ENCODE peak calls at places on chromosomes 13 and 19, in nine cellular contexts. One of them, this sample, is unnamed.

GRCh38 chr19:18006895-18007604 is 920 bp upstream of the ARRDC2 start:
- DNase-seq in foreskin fibroblast: peak; percentile 68
- DNase-seq in H7: peak; percentile 96
- DNase-seq in Caco-2: peak; percentile 60
- DNase-seq in CD4-positive, alpha-beta memory T cell: peak; percentile 75
- DNase-seq in left ventricle myocardium inferior: peak; percentile 81
- DNase-seq in lower leg skin: peak; percentile 75
- DNase-seq in spleen: peak; percentile 95
- DNase-seq in fibroblast of pulmonary artery: peak; percentile 80
- DNase-seq in this sample: no peak

GRCh38 chr13:23534090-23534489 is 36.1 kb upstream of the TNFRSF19 start:
- DNase-seq in H7: no peak
- DNase-seq in spleen: no peak
- DNase-seq in fibroblast of pulmonary artery: no peak
- DNase-seq in left ventricle myocardium inferior: no peak
- DNase-seq in lower leg skin: no peak
- DNase-seq in CD4-positive, alpha-beta memory T cell: no peak
- DNase-seq in foreskin fibroblast: no peak
- DNase-seq in Caco-2: no peak
- DNase-seq in this sample: no peak

GRCh38 chr13:108980237-108980636 is 350.8 kb downstream of the MYO16 start:
- DNase-seq in spleen: no peak
- DNase-seq in H7: no peak
- DNase-seq in left ventricle myocardium inferior: no peak
- DNase-seq in CD4-positive, alpha-beta memory T cell: no peak
- DNase-seq in foreskin fibroblast: no peak
- DNase-seq in lower leg skin: no peak
- DNase-seq in Caco-2: no peak
- DNase-seq in fibroblast of pulmonary artery: no peak
- DNase-seq in this sample: no peak

GRCh38 chr13:98110749-98111148 is 32.1 kb upstream of the FARP1 start:
- DNase-seq in CD4-positive, alpha-beta memory T cell: no peak
- DNase-seq in spleen: no peak
- DNase-seq in foreskin fibroblast: no peak
- DNase-seq in Caco-2: peak; percentile 4
- DNase-seq in lower leg skin: no peak
- DNase-seq in left ventricle myocardium inferior: no peak
- DNase-seq in fibroblast of pulmonary artery: no peak
- DNase-seq in H7: no peak
- DNase-seq in this sample: no peak

GRCh38 chr13:24232037-24232436 is 71.5 kb downstream of the SPATA13 start:
- DNase-seq in left ventricle myocardium inferior: no peak
- DNase-seq in Caco-2: no peak
- DNase-seq in H7: no peak
- DNase-seq in spleen: no peak
- DNase-seq in CD4-positive, alpha-beta memory T cell: no peak
- DNase-seq in fibroblast of pulmonary artery: no peak
- DNase-seq in foreskin fibroblast: no peak
- DNase-seq in lower leg skin: no peak
- DNase-seq in this sample: no peak

GRCh38 chr19:49106648-49107135 is 7.5 kb upstream of the LIN7B start:
- DNase-seq in foreskin fibroblast: no peak
- DNase-seq in left ventricle myocardium inferior: peak; percentile 48
- DNase-seq in Caco-2: peak; percentile 75
- DNase-seq in fibroblast of pulmonary artery: peak; percentile 58
- DNase-seq in H7: peak; percentile 86
- DNase-seq in lower leg skin: no peak
- DNase-seq in spleen: peak; percentile 88
- DNase-seq in CD4-positive, alpha-beta memory T cell: peak; percentile 55
- DNase-seq in this sample: no peak

GRCh38 chr13:40563350-40564125 is 102.9 kb downstream of the FOXO1 start:
- DNase-seq in H7: no peak
- DNase-seq in foreskin fibroblast: no peak
- DNase-seq in spleen: no peak
- DNase-seq in left ventricle myocardium inferior: no peak
- DNase-seq in fibroblast of pulmonary artery: peak; percentile 67
- DNase-seq in Caco-2: no peak
- DNase-seq in lower leg skin: no peak
- DNase-seq in CD4-positive, alpha-beta memory T cell: no peak
- DNase-seq in this sample: no peak

GRCh38 chr19:46967578-46968018 is 52.0 kb upstream of the NPAS1 start:
- DNase-seq in spleen: no peak
- DNase-seq in foreskin fibroblast: no peak
- DNase-seq in Caco-2: no peak
- DNase-seq in CD4-positive, alpha-beta memory T cell: peak; percentile 45
- DNase-seq in lower leg skin: peak; percentile 74
- DNase-seq in H7: no peak
- DNase-seq in left ventricle myocardium inferior: peak; percentile 88
- DNase-seq in fibroblast of pulmonary artery: no peak
- DNase-seq in this sample: no peak

GRCh38 chr13:65456150-65456912 is 1773.8 kb downstream of the PCDH9 start:
- DNase-seq in left ventricle myocardium inferior: no peak
- DNase-seq in fibroblast of pulmonary artery: no peak
- DNase-seq in lower leg skin: no peak
- DNase-seq in foreskin fibroblast: peak; percentile 1
- DNase-seq in CD4-positive, alpha-beta memory T cell: no peak
- DNase-seq in H7: no peak
- DNase-seq in Caco-2: no peak
- DNase-seq in spleen: no peak
- DNase-seq in this sample: no peak

GRCh38 chr13:34420975-34421719 is 520.9 kb upstream of the NBEA start:
- DNase-seq in H7: no peak
- DNase-seq in foreskin fibroblast: no peak
- DNase-seq in lower leg skin: no peak
- DNase-seq in fibroblast of pulmonary artery: no peak
- DNase-seq in CD4-positive, alpha-beta memory T cell: no peak
- DNase-seq in left ventricle myocardium inferior: no peak
- DNase-seq in Caco-2: no peak
- DNase-seq in spleen: no peak
- DNase-seq in this sample: no peak

GRCh38 chr13:50382951-50383350 is 367.7 kb downstream of the KCNRG start:
- DNase-seq in CD4-positive, alpha-beta memory T cell: no peak
- DNase-seq in spleen: no peak
- DNase-seq in lower leg skin: no peak
- DNase-seq in left ventricle myocardium inferior: no peak
- DNase-seq in foreskin fibroblast: no peak
- DNase-seq in H7: no peak
- DNase-seq in fibroblast of pulmonary artery: no peak
- DNase-seq in Caco-2: no peak
- DNase-seq in this sample: no peak

GRCh38 chr13:77751513-77752456 is 54.3 kb downstream of the SLAIN1 start:
- DNase-seq in foreskin fibroblast: peak; percentile 6
- DNase-seq in lower leg skin: no peak
- DNase-seq in H7: no peak
- DNase-seq in CD4-positive, alpha-beta memory T cell: peak; percentile 53
- DNase-seq in spleen: no peak
- DNase-seq in fibroblast of pulmonary artery: peak; percentile 62
- DNase-seq in left ventricle myocardium inferior: no peak
- DNase-seq in Caco-2: no peak
- DNase-seq in this sample: no peak

GRCh38 chr13:27172495-27172842 is 858 bp upstream of the USP12 start:
- DNase-seq in left ventricle myocardium inferior: no peak
- DNase-seq in Caco-2: no peak
- DNase-seq in lower leg skin: no peak
- DNase-seq in CD4-positive, alpha-beta memory T cell: no peak
- DNase-seq in spleen: no peak
- DNase-seq in H7: no peak
- DNase-seq in fibroblast of pulmonary artery: peak; percentile 72
- DNase-seq in foreskin fibroblast: peak; percentile 41
- DNase-seq in this sample: no peak

GRCh38 chr13:101626925-101627555 is 174.6 kb downstream of the ITGBL1 start:
- DNase-seq in left ventricle myocardium inferior: no peak
- DNase-seq in fibroblast of pulmonary artery: no peak
- DNase-seq in H7: no peak
- DNase-seq in Caco-2: no peak
- DNase-seq in spleen: no peak
- DNase-seq in lower leg skin: no peak
- DNase-seq in CD4-positive, alpha-beta memory T cell: peak; percentile 41
- DNase-seq in foreskin fibroblast: no peak
- DNase-seq in this sample: no peak
- H3K4me3 ChIP-seq in left ventricle myocardium inferior: peak overlapping the region; percentile 54
- H3K4me3 ChIP-seq in fibroblast of pulmonary artery: peak overlapping the region; percentile 9
- H3K4me3 ChIP-seq in H7: no peak overlapping the region
- H3K4me3 ChIP-seq in Caco-2: no peak overlapping the region
- H3K4me3 ChIP-seq in spleen: no peak overlapping the region
- H3K4me3 ChIP-seq in lower leg skin: no peak overlapping the region
- H3K4me3 ChIP-seq in CD4-positive, alpha-beta memory T cell: peak overlapping the region; percentile 12
- H3K4me3 ChIP-seq in foreskin fibroblast: peak overlapping the region; percentile 23
- H3K4me3 ChIP-seq in this sample: peak overlapping the region; percentile 13

DNA sequence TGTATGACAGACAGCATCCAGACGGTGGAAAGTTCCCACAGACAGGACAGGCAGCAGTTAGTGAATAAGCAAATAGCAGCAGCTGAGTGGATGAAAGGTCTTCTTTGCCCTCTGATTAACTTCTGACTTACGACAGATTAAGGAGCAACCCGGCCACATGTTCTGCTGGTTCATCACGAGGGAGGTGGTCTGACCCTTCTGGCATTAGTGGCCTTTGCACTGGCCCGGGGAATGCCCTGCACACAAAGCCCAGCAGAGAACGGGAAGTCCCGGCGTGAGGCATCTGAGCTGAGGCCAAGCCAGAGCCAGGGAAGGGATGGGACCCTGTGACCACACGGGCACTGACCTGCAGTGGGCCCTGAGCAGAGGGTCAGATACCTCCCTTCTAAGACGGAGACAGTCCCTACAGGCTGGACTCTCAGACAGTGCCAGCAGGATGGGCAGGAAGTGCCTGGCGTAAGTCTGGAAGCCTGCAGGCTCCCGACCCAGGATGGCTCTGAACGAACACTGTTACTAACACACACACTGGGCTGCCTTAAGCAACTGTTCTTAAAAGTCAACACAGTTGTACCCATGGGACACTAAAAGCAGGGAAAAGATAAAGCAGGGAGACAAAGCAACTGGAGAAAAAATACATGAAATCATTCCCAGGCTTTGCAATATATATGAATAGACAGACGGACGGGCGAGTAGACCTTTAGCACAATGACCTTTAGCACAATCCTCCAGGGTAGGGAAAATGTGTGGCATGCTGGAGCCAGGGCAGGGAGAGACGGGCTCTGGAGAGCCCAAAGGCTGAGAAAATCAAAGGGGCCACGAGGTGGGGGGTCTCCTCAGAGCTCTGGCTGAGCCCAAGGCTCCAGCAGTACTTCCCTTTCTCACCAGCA is 6.3 kb downstream of the C19orf12 start:
- DNase-seq in left ventricle myocardium inferior: peak; percentile 49
- DNase-seq in CD4-positive, alpha-beta memory T cell: no peak
- DNase-seq in foreskin fibroblast: no peak
- DNase-seq in H7: no peak
- DNase-seq in fibroblast of pulmonary artery: peak; percentile 4
- DNase-seq in spleen: peak; percentile 67
- DNase-seq in lower leg skin: no peak
- DNase-seq in Caco-2: no peak
- DNase-seq in this sample: no peak
- H3K4me3 ChIP-seq in left ventricle myocardium inferior: peak overlapping the region; percentile 43
- H3K4me3 ChIP-seq in CD4-positive, alpha-beta memory T cell: no peak overlapping the region
- H3K4me3 ChIP-seq in foreskin fibroblast: no peak overlapping the region
- H3K4me3 ChIP-seq in H7: no peak overlapping the region
- H3K4me3 ChIP-seq in fibroblast of pulmonary artery: no peak overlapping the region
- H3K4me3 ChIP-seq in spleen: no peak overlapping the region
- H3K4me3 ChIP-seq in lower leg skin: no peak overlapping the region
- H3K4me3 ChIP-seq in Caco-2: no peak overlapping the region
- H3K4me3 ChIP-seq in this sample: no peak overlapping the region

GRCh38 chr19:14375582-14376291 is 5.5 kb upstream of the ADGRE5 start:
- DNase-seq in lower leg skin: no peak
- DNase-seq in H7: peak; percentile 43
- DNase-seq in spleen: peak; percentile 84
- DNase-seq in foreskin fibroblast: no peak
- DNase-seq in Caco-2: no peak
- DNase-seq in CD4-positive, alpha-beta memory T cell: no peak
- DNase-seq in fibroblast of pulmonary artery: peak; percentile 11
- DNase-seq in left ventricle myocardium inferior: peak; percentile 49
- DNase-seq in this sample: no peak
- H3K4me3 ChIP-seq in lower leg skin: no peak overlapping the region
- H3K4me3 ChIP-seq in H7: no peak overlapping the region
- H3K4me3 ChIP-seq in spleen: no peak overlapping the region
- H3K4me3 ChIP-seq in foreskin fibroblast: no peak overlapping the region
- H3K4me3 ChIP-seq in Caco-2: no peak overlapping the region
- H3K4me3 ChIP-seq in CD4-positive, alpha-beta memory T cell: peak overlapping the region; percentile 20
- H3K4me3 ChIP-seq in fibroblast of pulmonary artery: no peak overlapping the region
- H3K4me3 ChIP-seq in left ventricle myocardium inferior: peak overlapping the region; percentile 44
- H3K4me3 ChIP-seq in this sample: no peak overlapping the region

GRCh38 chr19:12496480-12496879 is 11.9 kb upstream of the ZNF709 start:
- DNase-seq in Caco-2: no peak
- DNase-seq in spleen: no peak
- DNase-seq in left ventricle myocardium inferior: no peak
- DNase-seq in H7: no peak
- DNase-seq in lower leg skin: no peak
- DNase-seq in CD4-positive, alpha-beta memory T cell: no peak
- DNase-seq in foreskin fibroblast: no peak
- DNase-seq in fibroblast of pulmonary artery: no peak
- DNase-seq in this sample: no peak
- H3K4me3 ChIP-seq in Caco-2: no peak overlapping the region
- H3K4me3 ChIP-seq in spleen: no peak overlapping the region
- H3K4me3 ChIP-seq in left ventricle myocardium inferior: no peak overlapping the region
- H3K4me3 ChIP-seq in H7: no peak overlapping the region
- H3K4me3 ChIP-seq in lower leg skin: no peak overlapping the region
- H3K4me3 ChIP-seq in CD4-positive, alpha-beta memory T cell: no peak overlapping the region
- H3K4me3 ChIP-seq in foreskin fibroblast: no peak overlapping the region
- H3K4me3 ChIP-seq in fibroblast of pulmonary artery: no peak overlapping the region
- H3K4me3 ChIP-seq in this sample: no peak overlapping the region

DNA sequence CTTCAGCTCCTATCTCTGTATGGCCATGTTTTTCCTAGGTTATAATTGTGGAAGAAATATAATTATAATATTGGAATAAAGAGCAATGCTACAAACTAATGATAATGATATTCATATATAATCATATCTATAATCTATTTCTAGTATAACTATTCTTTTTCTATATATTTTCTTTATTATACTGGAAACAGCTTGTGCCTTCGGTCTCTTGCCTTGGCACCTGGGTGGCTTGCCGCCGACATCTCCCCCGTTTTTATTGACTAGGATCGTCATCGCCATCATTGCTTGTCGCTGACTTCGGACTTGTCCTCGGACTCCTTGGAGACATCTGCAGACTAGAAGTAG is 24.2 kb downstream of the ZNF763 start:
- DNase-seq in left ventricle myocardium inferior: no peak
- DNase-seq in lower leg skin: no peak
- DNase-seq in CD4-positive, alpha-beta memory T cell: no peak
- DNase-seq in foreskin fibroblast: no peak
- DNase-seq in H7: no peak
- DNase-seq in fibroblast of pulmonary artery: no peak
- DNase-seq in spleen: no peak
- DNase-seq in Caco-2: no peak
- DNase-seq in this sample: no peak
- H3K4me3 ChIP-seq in left ventricle myocardium inferior: peak overlapping the region; percentile 83
- H3K4me3 ChIP-seq in lower leg skin: no peak overlapping the region
- H3K4me3 ChIP-seq in CD4-positive, alpha-beta memory T cell: peak overlapping the region; percentile 66
- H3K4me3 ChIP-seq in foreskin fibroblast: peak overlapping the region; percentile 85
- H3K4me3 ChIP-seq in H7: no peak overlapping the region
- H3K4me3 ChIP-seq in fibroblast of pulmonary artery: peak overlapping the region; percentile 93
- H3K4me3 ChIP-seq in spleen: peak overlapping the region; percentile 82
- H3K4me3 ChIP-seq in Caco-2: no peak overlapping the region
- H3K4me3 ChIP-seq in this sample: no peak overlapping the region

GRCh38 chr19:460877-461609 is at the start of gene SHC2:
- DNase-seq in Caco-2: no peak
- DNase-seq in CD4-positive, alpha-beta memory T cell: no peak
- DNase-seq in foreskin fibroblast: no peak
- DNase-seq in fibroblast of pulmonary artery: no peak
- DNase-seq in left ventricle myocardium inferior: peak; percentile 38
- DNase-seq in H7: peak; percentile 93
- DNase-seq in spleen: no peak
- DNase-seq in lower leg skin: no peak
- DNase-seq in this sample: no peak
- H3K4me3 ChIP-seq in Caco-2: peak within 1 kb of the TSS; percentile 70
- H3K4me3 ChIP-seq in CD4-positive, alpha-beta memory T cell: no peak within 1 kb of the TSS
- H3K4me3 ChIP-seq in foreskin fibroblast: peak within 1 kb of the TSS; percentile 56
- H3K4me3 ChIP-seq in fibroblast of pulmonary artery: peak within 1 kb of the TSS; percentile 53
- H3K4me3 ChIP-seq in left ventricle myocardium inferior: peak within 1 kb of the TSS; percentile 76
- H3K4me3 ChIP-seq in H7: peak within 1 kb of the TSS; percentile 61
- H3K4me3 ChIP-seq in spleen: peak within 1 kb of the TSS; percentile 44
- H3K4me3 ChIP-seq in lower leg skin: peak within 1 kb of the TSS; percentile 27
- H3K4me3 ChIP-seq in this sample: peak within 1 kb of the TSS; percentile 51

GRCh38 chr19:35329323-35329722 is 336 bp downstream of the CD22 start:
- DNase-seq in spleen: no peak
- DNase-seq in foreskin fibroblast: no peak
- DNase-seq in Caco-2: no peak
- DNase-seq in H7: no peak
- DNase-seq in CD4-positive, alpha-beta memory T cell: no peak
- DNase-seq in lower leg skin: no peak
- DNase-seq in fibroblast of pulmonary artery: no peak
- DNase-seq in left ventricle myocardium inferior: no peak
- DNase-seq in this sample: no peak
- H3K4me3 ChIP-seq in spleen: peak overlapping the region; percentile 42
- H3K4me3 ChIP-seq in foreskin fibroblast: no peak overlapping the region
- H3K4me3 ChIP-seq in Caco-2: no peak overlapping the region
- H3K4me3 ChIP-seq in H7: no peak overlapping the region
- H3K4me3 ChIP-seq in CD4-positive, alpha-beta memory T cell: no peak overlapping the region
- H3K4me3 ChIP-seq in lower leg skin: no peak overlapping the region
- H3K4me3 ChIP-seq in fibroblast of pulmonary artery: no peak overlapping the region
- H3K4me3 ChIP-seq in left ventricle myocardium inferior: no peak overlapping the region
- H3K4me3 ChIP-seq in this sample: no peak overlapping the region